ENCODE peak calls at places on chromosomes 4 and X, in ten cellular contexts. Z, S, B, I, J, P, D, M, W and U are unnamed samples.

GRCh38 chr4:26321326-26322276 is 787 bp downstream of the RBPJ start:
- DNase-seq in Z (no peak), S (peak), B (peak), I (no peak), J (no peak), P (no peak), D (peak), M (peak), W (peak), U (peak)

GRCh38 chr4:38463268-38463958 is 200.6 kb upstream of the KLF3 start:
- DNase-seq in Z (no peak), S (no peak), B (no peak), I (no peak), J (no peak), P (no peak), D (no peak), M (no peak), W (no peak), U (no peak)

GRCh38 chr4:153616005-153616555 is 68.0 kb upstream of the TLR2 start:
- DNase-seq in Z (no peak), S (no peak), B (peak), I (no peak), J (no peak), P (no peak), D (no peak), M (no peak), W (no peak), U (no peak)

GRCh38 chr4:186304816-186305520 is 39.0 kb downstream of the F11 start:
- DNase-seq in Z (no peak), S (no peak), B (peak), I (no peak), J (no peak), P (peak), D (no peak), M (no peak), W (no peak), U (no peak)

GRCh38 chr4:54093609-54094240 is 6.2 kb upstream of the GSX2 start:
- DNase-seq in Z (no peak), S (no peak), B (no peak), I (no peak), J (no peak), P (no peak), D (no peak), M (no peak), W (no peak), U (no peak)

GRCh38 chr4:83369825-83370639 is 35.4 kb upstream of the HPSE start:
- DNase-seq in Z (no peak), S (no peak), B (peak), I (no peak), J (no peak), P (peak), D (no peak), M (no peak), W (no peak), U (peak)

GRCh38 chr4:139223682-139224317 is 46.8 kb upstream of the ELF2 start:
- DNase-seq in Z (peak), S (no peak), B (peak), I (no peak), J (no peak), P (peak), D (no peak), M (no peak), W (no peak), U (no peak)

GRCh38 chrX:66680451-66680850 is 41.6 kb upstream of the EDA2R start:
- DNase-seq in Z (peak), S (no peak), B (peak), I (no peak), J (no peak), P (no peak), D (no peak), M (no peak), W (no peak), U (no peak)

GRCh38 chrX:43949669-43950068 is 23.5 kb downstream of the NDP start:
- DNase-seq in Z (no peak), S (no peak), B (peak), I (no peak), J (no peak), P (no peak), D (peak), M (peak), W (no peak), U (peak)

GRCh38 chr4:147526272-147526654 is 45.4 kb downstream of the EDNRA start:
- DNase-seq in Z (no peak), S (no peak), B (no peak), I (no peak), J (no peak), P (no peak), D (no peak), M (peak), W (no peak), U (no peak)